ENCODE peak calls at places on chromosome 6, in eight cellular contexts. One of them, this sample, is unnamed.
A peak's percentile ranks its signal among the peaks of the same experiment; 100 is the strongest.

GRCh38 chr6:54431466-54431865 is 123.2 kb downstream of the TINAG start:
- DNase-seq in PC-3: no peak
- DNase-seq in cardiac muscle cell: peak; percentile 31
- DNase-seq in MM.1S: no peak
- DNase-seq in hepatocyte: no peak
- DNase-seq in mucosa of descending colon: no peak
- DNase-seq in H9: no peak
- DNase-seq in endothelial cell of umbilical vein: peak; percentile 73
- DNase-seq in this sample: no peak

GRCh38 chr6:30044630-30045029 is 16.4 kb upstream of the POLR1H start:
- DNase-seq in PC-3: peak; percentile 60
- DNase-seq in cardiac muscle cell: peak; percentile 59
- DNase-seq in MM.1S: no peak
- DNase-seq in hepatocyte: no peak
- DNase-seq in mucosa of descending colon: no peak
- DNase-seq in H9: no peak
- DNase-seq in endothelial cell of umbilical vein: no peak
- DNase-seq in this sample: no peak

GRCh38 chr6:108616544-108616943 is 55.8 kb downstream of the FOXO3 start:
- DNase-seq in PC-3: no peak
- DNase-seq in cardiac muscle cell: peak; percentile 63
- DNase-seq in MM.1S: no peak
- DNase-seq in hepatocyte: no peak
- DNase-seq in mucosa of descending colon: no peak
- DNase-seq in H9: no peak
- DNase-seq in endothelial cell of umbilical vein: no peak
- DNase-seq in this sample: no peak

GRCh38 chr6:38571721-38572120 is 68.0 kb downstream of the BTBD9 start:
- DNase-seq in PC-3: no peak
- DNase-seq in cardiac muscle cell: no peak
- DNase-seq in MM.1S: no peak
- DNase-seq in hepatocyte: no peak
- DNase-seq in mucosa of descending colon: no peak
- DNase-seq in H9: no peak
- DNase-seq in endothelial cell of umbilical vein: peak; percentile 2
- DNase-seq in this sample: no peak

GRCh38 chr6:98041921-98042320 is 758.9 kb upstream of the MMS22L start:
- DNase-seq in PC-3: no peak
- DNase-seq in cardiac muscle cell: no peak
- DNase-seq in MM.1S: no peak
- DNase-seq in hepatocyte: no peak
- DNase-seq in mucosa of descending colon: no peak
- DNase-seq in H9: no peak
- DNase-seq in endothelial cell of umbilical vein: no peak
- DNase-seq in this sample: no peak

GRCh38 chr6:52394251-52394666 is 25.9 kb upstream of the EFHC1 start:
- DNase-seq in PC-3: no peak
- DNase-seq in cardiac muscle cell: no peak
- DNase-seq in MM.1S: peak; percentile 83
- DNase-seq in hepatocyte: no peak
- DNase-seq in mucosa of descending colon: no peak
- DNase-seq in H9: no peak
- DNase-seq in endothelial cell of umbilical vein: no peak
- DNase-seq in this sample: no peak

GRCh38 chr6:19906161-19906560 is 69.0 kb downstream of the ID4 start:
- DNase-seq in PC-3: no peak
- DNase-seq in cardiac muscle cell: peak; percentile 69
- DNase-seq in MM.1S: no peak
- DNase-seq in hepatocyte: no peak
- DNase-seq in mucosa of descending colon: no peak
- DNase-seq in H9: no peak
- DNase-seq in endothelial cell of umbilical vein: no peak
- DNase-seq in this sample: no peak

GRCh38 chr6:106056060-106056737 is 29.9 kb upstream of the PRDM1 start:
- DNase-seq in PC-3: no peak
- DNase-seq in cardiac muscle cell: no peak
- DNase-seq in MM.1S: no peak
- DNase-seq in hepatocyte: no peak
- DNase-seq in mucosa of descending colon: peak; percentile 23
- DNase-seq in H9: no peak
- DNase-seq in endothelial cell of umbilical vein: no peak
- DNase-seq in this sample: no peak

GRCh38 chr6:108746841-108747575 is 101.2 kb upstream of the ARMC2 start:
- DNase-seq in PC-3: no peak
- DNase-seq in cardiac muscle cell: no peak
- DNase-seq in MM.1S: no peak
- DNase-seq in hepatocyte: no peak
- DNase-seq in mucosa of descending colon: no peak
- DNase-seq in H9: no peak
- DNase-seq in endothelial cell of umbilical vein: no peak
- DNase-seq in this sample: no peak

GRCh38 chr6:80932364-80932763 is 820.1 kb downstream of the TENT5A start:
- DNase-seq in PC-3: no peak
- DNase-seq in cardiac muscle cell: peak; percentile 21
- DNase-seq in MM.1S: no peak
- DNase-seq in hepatocyte: no peak
- DNase-seq in mucosa of descending colon: no peak
- DNase-seq in H9: no peak
- DNase-seq in endothelial cell of umbilical vein: no peak
- DNase-seq in this sample: no peak

GRCh38 chr6:48826884-48827701 is 636.0 kb downstream of the MMUT start:
- DNase-seq in PC-3: peak; percentile 99
- DNase-seq in cardiac muscle cell: peak; percentile 89
- DNase-seq in MM.1S: no peak
- DNase-seq in hepatocyte: peak; percentile 70
- DNase-seq in mucosa of descending colon: no peak
- DNase-seq in H9: no peak
- DNase-seq in endothelial cell of umbilical vein: peak; percentile 71
- DNase-seq in this sample: no peak

GRCh38 chr6:153129873-153130514 is 1.1 kb downstream of the RGS17 start:
- DNase-seq in PC-3: no peak
- DNase-seq in cardiac muscle cell: peak; percentile 33
- DNase-seq in MM.1S: no peak
- DNase-seq in hepatocyte: peak; percentile 15
- DNase-seq in mucosa of descending colon: no peak
- DNase-seq in H9: no peak
- DNase-seq in endothelial cell of umbilical vein: peak; percentile 13
- DNase-seq in this sample: no peak

GRCh38 chr6:143507358-143508145 is 4.0 kb downstream of the FUCA2 start:
- DNase-seq in PC-3: no peak
- DNase-seq in cardiac muscle cell: no peak
- DNase-seq in MM.1S: no peak
- DNase-seq in hepatocyte: no peak
- DNase-seq in mucosa of descending colon: no peak
- DNase-seq in H9: no peak
- DNase-seq in endothelial cell of umbilical vein: no peak
- DNase-seq in this sample: no peak

GRCh38 chr6:31004794-31005193 is 5.5 kb upstream of the MUC22 start:
- DNase-seq in PC-3: no peak
- DNase-seq in cardiac muscle cell: no peak
- DNase-seq in MM.1S: no peak
- DNase-seq in hepatocyte: no peak
- DNase-seq in mucosa of descending colon: no peak
- DNase-seq in H9: no peak
- DNase-seq in endothelial cell of umbilical vein: no peak
- DNase-seq in this sample: no peak

DNA sequence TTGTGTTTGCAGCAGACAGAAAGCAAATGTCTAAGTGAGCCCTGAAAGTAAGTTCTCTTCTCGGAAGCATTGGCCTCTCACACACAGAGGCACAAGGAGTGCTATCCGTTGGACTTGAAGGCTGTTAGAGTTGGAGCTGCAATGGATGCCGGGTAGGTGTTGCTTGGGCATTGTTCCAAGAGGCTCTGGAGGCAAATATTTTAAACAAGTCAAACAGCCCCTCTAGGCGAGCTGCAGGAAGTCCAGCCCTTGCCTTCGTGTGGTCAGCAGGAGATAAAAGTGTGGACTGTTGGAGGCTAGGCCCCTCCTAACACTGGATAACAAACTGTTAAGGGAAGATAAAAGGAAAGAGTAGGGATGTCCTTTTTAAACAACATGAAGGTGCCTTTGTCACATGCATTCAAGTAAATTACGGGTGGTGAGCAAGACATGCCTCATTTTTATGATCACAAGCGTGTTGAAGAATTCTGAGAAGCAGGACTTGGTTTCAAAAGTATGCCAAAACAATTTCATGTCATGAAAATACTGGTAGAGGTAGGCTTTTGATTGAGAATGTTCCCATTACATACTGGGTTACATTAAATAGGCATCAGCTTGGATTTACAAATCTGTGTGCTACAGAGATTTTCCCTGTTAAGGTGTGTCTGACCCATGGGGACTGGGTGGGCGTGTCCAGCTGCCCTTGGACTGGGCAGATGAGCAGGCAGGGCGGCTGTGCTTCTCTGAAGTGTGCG is 57.4 kb downstream of the RREB1 start:
- DNase-seq in PC-3: no peak
- DNase-seq in cardiac muscle cell: peak; percentile 89
- DNase-seq in MM.1S: no peak
- DNase-seq in hepatocyte: peak; percentile 60
- DNase-seq in mucosa of descending colon: no peak
- DNase-seq in H9: no peak
- DNase-seq in endothelial cell of umbilical vein: no peak
- DNase-seq in this sample: no peak
- H3K4me1 ChIP-seq in PC-3: peaks cover 28% of the 10 kb centered on the region
- H3K4me1 ChIP-seq in cardiac muscle cell: peaks cover 50% of the 10 kb centered on the region
- H3K4me1 ChIP-seq in MM.1S: peaks cover 10% of the 10 kb centered on the region
- H3K4me1 ChIP-seq in hepatocyte: peaks cover 85% of the 10 kb centered on the region
- H3K4me1 ChIP-seq in mucosa of descending colon: peaks cover 73% of the 10 kb centered on the region
- H3K4me1 ChIP-seq in H9: peaks cover 17% of the 10 kb centered on the region
- H3K4me1 ChIP-seq in endothelial cell of umbilical vein: peaks cover 9% of the 10 kb centered on the region
- H3K4me1 ChIP-seq in this sample: peaks cover 22% of the 10 kb centered on the region

GRCh38 chr6:47300417-47300816 is 9.3 kb downstream of the TNFRSF21 start:
- DNase-seq in PC-3: no peak
- DNase-seq in cardiac muscle cell: no peak
- DNase-seq in MM.1S: no peak
- DNase-seq in hepatocyte: no peak
- DNase-seq in mucosa of descending colon: no peak
- DNase-seq in H9: no peak
- DNase-seq in endothelial cell of umbilical vein: no peak
- DNase-seq in this sample: no peak

GRCh38 chr6:47302043-47302442 is 7.7 kb downstream of the TNFRSF21 start:
- DNase-seq in PC-3: no peak
- DNase-seq in cardiac muscle cell: no peak
- DNase-seq in MM.1S: peak; percentile 26
- DNase-seq in hepatocyte: no peak
- DNase-seq in mucosa of descending colon: no peak
- DNase-seq in H9: no peak
- DNase-seq in endothelial cell of umbilical vein: no peak
- DNase-seq in this sample: no peak

GRCh38 chr6:47301441-47301840 is 8.3 kb downstream of the TNFRSF21 start:
- DNase-seq in PC-3: no peak
- DNase-seq in cardiac muscle cell: no peak
- DNase-seq in MM.1S: no peak
- DNase-seq in hepatocyte: no peak
- DNase-seq in mucosa of descending colon: no peak
- DNase-seq in H9: no peak
- DNase-seq in endothelial cell of umbilical vein: no peak
- DNase-seq in this sample: no peak

GRCh38 chr6:47298475-47298874 is 11.2 kb downstream of the TNFRSF21 start:
- DNase-seq in PC-3: no peak
- DNase-seq in cardiac muscle cell: no peak
- DNase-seq in MM.1S: no peak
- DNase-seq in hepatocyte: no peak
- DNase-seq in mucosa of descending colon: no peak
- DNase-seq in H9: no peak
- DNase-seq in endothelial cell of umbilical vein: no peak
- DNase-seq in this sample: no peak

DNA sequence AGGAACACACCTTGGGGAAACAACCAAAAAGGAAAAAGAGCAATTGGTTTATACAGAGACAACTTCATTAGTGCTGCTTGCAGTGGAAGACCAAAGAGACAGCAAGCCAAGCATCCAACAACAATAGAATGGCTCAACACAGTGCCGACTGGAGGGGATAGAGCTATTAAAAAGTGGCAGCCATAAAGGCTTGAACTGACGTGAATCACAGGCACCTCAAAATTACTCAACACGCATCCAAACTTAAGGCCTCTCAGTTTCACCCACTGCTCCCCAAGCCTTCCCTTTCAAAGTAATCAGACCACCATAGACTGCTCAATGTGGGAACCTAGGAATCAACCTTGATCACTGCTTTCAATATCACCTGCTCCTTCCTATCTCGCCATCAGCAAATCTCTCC is 9.7 kb downstream of the TNFRSF21 start:
- DNase-seq in PC-3: no peak
- DNase-seq in cardiac muscle cell: no peak
- DNase-seq in MM.1S: no peak
- DNase-seq in hepatocyte: no peak
- DNase-seq in mucosa of descending colon: no peak
- DNase-seq in H9: no peak
- DNase-seq in endothelial cell of umbilical vein: no peak
- DNase-seq in this sample: no peak
- H3K4me1 ChIP-seq in PC-3: peaks cover 39% of the 10 kb centered on the region
- H3K4me1 ChIP-seq in cardiac muscle cell: peaks cover 4% of the 10 kb centered on the region
- H3K4me1 ChIP-seq in MM.1S: no peaks in the 10 kb centered on the region
- H3K4me1 ChIP-seq in hepatocyte: peaks cover 24% of the 10 kb centered on the region
- H3K4me1 ChIP-seq in mucosa of descending colon: peaks cover 24% of the 10 kb centered on the region
- H3K4me1 ChIP-seq in H9: peaks cover 6% of the 10 kb centered on the region
- H3K4me1 ChIP-seq in endothelial cell of umbilical vein: no peaks in the 10 kb centered on the region
- H3K4me1 ChIP-seq in this sample: no peaks in the 10 kb centered on the region

GRCh38 chr6:94124333-94124732 is 705.0 kb upstream of the EPHA7 start:
- DNase-seq in PC-3: no peak
- DNase-seq in cardiac muscle cell: no peak
- DNase-seq in MM.1S: no peak
- DNase-seq in hepatocyte: no peak
- DNase-seq in mucosa of descending colon: no peak
- DNase-seq in H9: no peak
- DNase-seq in endothelial cell of umbilical vein: no peak
- DNase-seq in this sample: no peak
- H3K4me1 ChIP-seq in PC-3: no peaks in the 10 kb centered on the region
- H3K4me1 ChIP-seq in cardiac muscle cell: no peaks in the 10 kb centered on the region
- H3K4me1 ChIP-seq in MM.1S: no peaks in the 10 kb centered on the region
- H3K4me1 ChIP-seq in hepatocyte: no peaks in the 10 kb centered on the region
- H3K4me1 ChIP-seq in mucosa of descending colon: no peaks in the 10 kb centered on the region
- H3K4me1 ChIP-seq in H9: no peaks in the 10 kb centered on the region
- H3K4me1 ChIP-seq in endothelial cell of umbilical vein: no peaks in the 10 kb centered on the region
- H3K4me1 ChIP-seq in this sample: no peaks in the 10 kb centered on the region

DNA sequence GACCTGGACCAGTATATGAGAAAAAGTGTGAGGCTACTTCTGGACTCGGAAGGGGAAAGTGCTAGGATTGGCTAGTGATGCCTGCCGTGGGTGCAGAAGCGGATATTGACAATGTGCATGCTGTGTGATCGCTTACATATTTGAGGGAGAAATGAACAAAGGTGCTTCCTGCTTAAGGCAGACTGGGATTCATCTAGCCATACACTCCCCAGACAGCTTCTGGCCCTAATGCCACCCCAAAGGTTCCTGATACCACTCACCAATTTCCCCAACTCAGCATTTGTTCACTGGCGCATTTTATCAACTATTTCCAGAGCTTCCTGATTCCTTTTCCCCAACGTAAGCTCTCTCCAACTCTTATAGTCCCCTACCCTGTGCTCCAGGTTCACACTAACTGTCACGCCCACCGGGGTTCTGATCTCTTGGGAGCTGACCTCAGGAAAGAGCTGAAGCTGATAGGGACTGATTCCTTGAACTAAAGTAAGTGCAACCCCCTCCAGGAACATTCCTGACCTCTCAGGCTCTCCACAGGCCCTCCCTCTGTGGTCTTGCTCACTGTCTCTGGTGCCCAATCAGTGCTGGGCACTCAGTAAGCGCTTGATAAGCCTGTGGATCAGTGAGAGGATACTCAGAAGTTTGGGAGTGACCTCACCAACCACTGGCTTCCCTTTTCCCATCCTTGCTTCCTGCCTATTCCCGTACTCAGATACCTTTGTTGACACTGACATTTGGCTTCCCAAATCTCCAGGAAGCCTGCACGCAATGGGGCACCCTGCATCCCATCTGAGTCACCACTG is 73.3 kb downstream of the MRPL14 start:
- DNase-seq in PC-3: peak; percentile 86
- DNase-seq in cardiac muscle cell: peak; percentile 50
- DNase-seq in MM.1S: no peak
- DNase-seq in hepatocyte: no peak
- DNase-seq in mucosa of descending colon: no peak
- DNase-seq in H9: no peak
- DNase-seq in endothelial cell of umbilical vein: peak; percentile 70
- DNase-seq in this sample: no peak
- H3K4me1 ChIP-seq in PC-3: peaks cover 84% of the 10 kb centered on the region
- H3K4me1 ChIP-seq in cardiac muscle cell: peaks cover 25% of the 10 kb centered on the region
- H3K4me1 ChIP-seq in MM.1S: peaks cover 10% of the 10 kb centered on the region
- H3K4me1 ChIP-seq in hepatocyte: peaks cover 43% of the 10 kb centered on the region
- H3K4me1 ChIP-seq in mucosa of descending colon: peaks cover 2% of the 10 kb centered on the region
- H3K4me1 ChIP-seq in H9: peaks cover 4% of the 10 kb centered on the region
- H3K4me1 ChIP-seq in endothelial cell of umbilical vein: peaks cover 38% of the 10 kb centered on the region
- H3K4me1 ChIP-seq in this sample: no peaks in the 10 kb centered on the region